ENCODE peak calls at places on chromosomes 11 and 22, in four cellular contexts. Q, B, V and H are unnamed samples.
A peak's percentile ranks its signal among the peaks of the same experiment; 100 is the strongest.

GRCh38 chr11:122633219-122633829 is 22.2 kb upstream of the UBASH3B start:
- DNase-seq in Q (no peak), B (no peak), V (peak; percentile 78), H (peak; percentile 48)

GRCh38 chr11:66341502-66342126 is 3.3 kb downstream of the BRMS1 start:
- DNase-seq in Q (no peak), B (peak; percentile 46), V (no peak), H (no peak)

GRCh38 chr11:125374398-125374797 is 121.7 kb downstream of the FEZ1 start:
- DNase-seq in Q (no peak), B (no peak), V (no peak), H (no peak)

GRCh38 chr22:50306753-50307749 is at the start of gene PLXNB2:
- DNase-seq in Q (no peak), B (peak; percentile 92), V (peak; percentile 74), H (peak; percentile 87)

GRCh38 chr11:34034053-34034452 is 17.5 kb upstream of the CAPRIN1 start:
- DNase-seq in Q (no peak), B (no peak), V (no peak), H (no peak)

GRCh38 chr22:33111491-33111890 is 53.3 kb upstream of the SYN3 start:
- DNase-seq in Q (no peak), B (no peak), V (no peak), H (no peak)

GRCh38 chr11:102274628-102275027 is 42.7 kb upstream of the BIRC3 start:
- DNase-seq in Q (no peak), B (no peak), V (no peak), H (no peak)

GRCh38 chr22:42321908-42322561 is 51.6 kb upstream of the TCF20 start:
- DNase-seq in Q (no peak), B (no peak), V (peak; percentile 1), H (no peak)